ENCODE peak calls at places on chromosome 17, in seven cellular contexts. S, Y, O, P, R, F and J are unnamed samples.

GRCh38 chr17:2874211-2874686 is 78.0 kb downstream of the RAP1GAP2 start:
- DNase-seq in S (no peak), Y (no peak), O (no peak), P (no peak), R (no peak), F (no peak), J (no peak)

GRCh38 chr17:76585649-76586593 is at the start of gene ST6GALNAC2:
- DNase-seq in S (peak), Y (no peak), O (no peak), P (no peak), R (peak), F (no peak), J (peak)

GRCh38 chr17:64250211-64250835 is 12.7 kb downstream of the TEX2 start:
- DNase-seq in S (no peak), Y (no peak), O (no peak), P (no peak), R (no peak), F (no peak), J (no peak)

GRCh38 chr17:73901249-73901648 is 257.0 kb upstream of the SDK2 start:
- DNase-seq in S (no peak), Y (no peak), O (no peak), P (no peak), R (no peak), F (no peak), J (no peak)

GRCh38 chr17:66192378-66192687 is 400 bp upstream of the CEP112 start:
- DNase-seq in S (no peak), Y (no peak), O (no peak), P (no peak), R (no peak), F (no peak), J (no peak)

GRCh38 chr17:13544292-13544691 is 57.4 kb downstream of the HS3ST3A1 start:
- DNase-seq in S (no peak), Y (peak), O (peak), P (peak), R (no peak), F (no peak), J (peak)

GRCh38 chr17:2366747-2367494 is 29.6 kb downstream of the SGSM2 start:
- DNase-seq in S (no peak), Y (no peak), O (no peak), P (no peak), R (no peak), F (no peak), J (no peak)

GRCh38 chr17:78648293-78648692 is 71.1 kb upstream of the DNAH17 start:
- DNase-seq in S (no peak), Y (no peak), O (no peak), P (no peak), R (no peak), F (no peak), J (no peak)

GRCh38 chr17:57612202-57613071 is 132.7 kb downstream of the CCDC182 start:
- DNase-seq in S (no peak), Y (no peak), O (no peak), P (no peak), R (no peak), F (no peak), J (no peak)

GRCh38 chr17:51848451-51848850 is 310.1 kb downstream of the CA10 start:
- DNase-seq in S (no peak), Y (no peak), O (no peak), P (no peak), R (no peak), F (no peak), J (no peak)

GRCh38 chr17:81034779-81035388 is at the start of gene BAIAP2:
- DNase-seq in S (peak), Y (peak), O (peak), P (peak), R (peak), F (peak), J (peak)

GRCh38 chr17:19706791-19707727 is 9.3 kb downstream of the SLC47A2 start:
- DNase-seq in S (peak), Y (no peak), O (no peak), P (no peak), R (no peak), F (peak), J (no peak)

GRCh38 chr17:49013311-49014205 is 16.4 kb downstream of the IGF2BP1 start:
- DNase-seq in S (no peak), Y (no peak), O (no peak), P (no peak), R (no peak), F (peak), J (no peak)

GRCh38 chr17:20207295-20207985 is 198.3 kb downstream of the SPECC1 start:
- DNase-seq in S (no peak), Y (no peak), O (no peak), P (no peak), R (no peak), F (no peak), J (no peak)

GRCh38 chr17:63378411-63379076 is 67.6 kb downstream of the CYB561 start:
- DNase-seq in S (no peak), Y (peak), O (no peak), P (no peak), R (no peak), F (no peak), J (no peak)

GRCh38 chr17:68184816-68185436 is 62.9 kb upstream of the AMZ2 start:
- DNase-seq in S (no peak), Y (no peak), O (no peak), P (no peak), R (no peak), F (no peak), J (no peak)

GRCh38 chr17:77723071-77723908 is 235.2 kb upstream of the TNRC6C start:
- DNase-seq in S (no peak), Y (no peak), O (no peak), P (no peak), R (no peak), F (peak), J (no peak)

GRCh38 chr17:83199500-83200201 is 120.2 kb downstream of the METRNL start:
- DNase-seq in S (peak), Y (peak), O (peak), P (no peak), R (peak), F (no peak), J (peak)

GRCh38 chr17:21297597-21297996 is 13.1 kb downstream of the MAP2K3 start:
- DNase-seq in S (peak), Y (no peak), O (no peak), P (no peak), R (no peak), F (no peak), J (peak)

GRCh38 chr17:58265902-58266875 is 14.5 kb downstream of the MPO start:
- DNase-seq in S (no peak), Y (no peak), O (no peak), P (no peak), R (no peak), F (peak), J (peak)

GRCh38 chr17:14522795-14523387 is 222.0 kb downstream of the HS3ST3B1 start:
- DNase-seq in S (no peak), Y (no peak), O (no peak), P (no peak), R (no peak), F (no peak), J (no peak)

GRCh38 chr17:75688209-75688771 is 21.2 kb downstream of the SAP30BP start:
- DNase-seq in S (no peak), Y (no peak), O (peak), P (no peak), R (no peak), F (no peak), J (peak)

GRCh38 chr17:20210614-20211013 is 201.5 kb downstream of the SPECC1 start:
- DNase-seq in S (no peak), Y (no peak), O (no peak), P (no peak), R (no peak), F (no peak), J (no peak)

GRCh38 chr17:75877752-75878173 is 618 bp downstream of the TRIM47 start:
- DNase-seq in S (peak), Y (peak), O (peak), P (no peak), R (peak), F (no peak), J (peak)

GRCh38 chr17:39813631-39814030 is 50.5 kb downstream of the IKZF3 start:
- DNase-seq in S (no peak), Y (no peak), O (no peak), P (no peak), R (no peak), F (no peak), J (no peak)

GRCh38 chr17:39972271-39972670 is 8.3 kb upstream of the PSMD3 start:
- DNase-seq in S (no peak), Y (no peak), O (no peak), P (no peak), R (no peak), F (no peak), J (no peak)

GRCh38 chr17:1325766-1326165 is 46.3 kb downstream of the TRARG1 start:
- DNase-seq in S (peak), Y (no peak), O (no peak), P (no peak), R (no peak), F (no peak), J (peak)

GRCh38 chr17:62611767-62612166 is 15.7 kb upstream of the MRC2 start:
- DNase-seq in S (no peak), Y (no peak), O (no peak), P (no peak), R (no peak), F (no peak), J (no peak)

GRCh38 chr17:79520893-79521210 is 90.0 kb downstream of the RBFOX3 start:
- DNase-seq in S (peak), Y (no peak), O (no peak), P (no peak), R (no peak), F (no peak), J (no peak)

GRCh38 chr17:77404812-77405581 is 264.2 kb downstream of the SEC14L1 start:
- DNase-seq in S (no peak), Y (peak), O (peak), P (no peak), R (peak), F (no peak), J (peak)

GRCh38 chr17:6831662-6832263 is at the start of gene TEKT1:
- DNase-seq in S (peak), Y (peak), O (peak), P (peak), R (peak), F (peak), J (peak)

GRCh38 chr17:31319253-31319661 is 2.2 kb downstream of the EVI2A start:
- DNase-seq in S (no peak), Y (no peak), O (no peak), P (no peak), R (no peak), F (no peak), J (no peak)

GRCh38 chr17:40065041-40065770 is 2.4 kb downstream of the THRA start:
- DNase-seq in S (no peak), Y (peak), O (peak), P (no peak), R (no peak), F (no peak), J (no peak)

GRCh38 chr17:48153711-48154642 is 46.4 kb downstream of the SNX11 start:
- DNase-seq in S (no peak), Y (no peak), O (peak), P (no peak), R (no peak), F (no peak), J (no peak)

GRCh38 chr17:31008374-31009035 is 37.7 kb downstream of the RNF135 start:
- DNase-seq in S (peak), Y (peak), O (peak), P (no peak), R (peak), F (peak), J (peak)

GRCh38 chr17:2186937-2187336 is 116.6 kb downstream of the SMG6 start:
- DNase-seq in S (no peak), Y (no peak), O (no peak), P (no peak), R (no peak), F (no peak), J (no peak)

GRCh38 chr17:59830007-59830630 is 62.6 kb downstream of the TUBD1 start:
- DNase-seq in S (no peak), Y (peak), O (peak), P (no peak), R (no peak), F (no peak), J (no peak)
- H3K4me3 ChIP-seq in S (no peak), Y (no peak), O (peak), P (peak), R (no peak), F (no peak), J (no peak)

GRCh38 chr17:69412336-69412735 is 2.2 kb upstream of the MAP2K6 start:
- DNase-seq in S (no peak), Y (no peak), O (no peak), P (no peak), R (no peak), F (no peak), J (no peak)

GRCh38 chr17:69417545-69418483 is 3.3 kb downstream of the MAP2K6 start:
- DNase-seq in S (no peak), Y (no peak), O (no peak), P (peak), R (no peak), F (no peak), J (no peak)

GRCh38 chr17:69414408-69415274 is at the start of gene MAP2K6:
- DNase-seq in S (peak), Y (peak), O (peak), P (peak), R (peak), F (peak), J (peak)

GRCh38 chr17:69418535-69418934 is 4.0 kb downstream of the MAP2K6 start:
- DNase-seq in S (no peak), Y (no peak), O (no peak), P (no peak), R (no peak), F (no peak), J (no peak)

GRCh38 chr17:69415431-69415830 is 934 bp downstream of the MAP2K6 start:
- DNase-seq in S (no peak), Y (no peak), O (no peak), P (no peak), R (no peak), F (no peak), J (no peak)
- H3K4me3 ChIP-seq in S (peak), Y (peak), O (no peak), P (peak), R (peak), F (peak), J (peak)

DNA sequence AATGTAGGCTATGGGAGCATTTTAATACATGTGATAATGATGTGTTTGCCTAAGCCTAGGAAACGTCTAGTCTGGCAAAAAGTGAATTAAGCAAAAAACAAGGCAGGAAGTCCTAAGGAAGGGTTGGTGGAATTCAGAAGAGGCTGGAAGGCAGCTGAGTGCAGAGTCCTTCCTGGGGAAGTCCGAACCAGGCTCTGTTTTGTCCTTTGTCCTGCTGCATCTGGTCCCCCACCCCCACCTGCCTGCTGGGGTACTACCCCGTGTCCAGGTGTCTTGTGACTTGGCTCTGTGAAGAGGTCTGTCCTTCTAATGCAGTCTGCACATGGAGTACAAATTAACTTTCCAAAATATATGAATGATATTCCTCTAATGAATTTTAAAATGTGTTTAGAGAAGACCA is 1.6 kb upstream of the MYH10 start:
- DNase-seq in S (no peak), Y (no peak), O (no peak), P (no peak), R (no peak), F (no peak), J (no peak)
- H3K4me3 ChIP-seq in S (no peak), Y (no peak), O (no peak), P (no peak), R (no peak), F (no peak), J (no peak)

DNA sequence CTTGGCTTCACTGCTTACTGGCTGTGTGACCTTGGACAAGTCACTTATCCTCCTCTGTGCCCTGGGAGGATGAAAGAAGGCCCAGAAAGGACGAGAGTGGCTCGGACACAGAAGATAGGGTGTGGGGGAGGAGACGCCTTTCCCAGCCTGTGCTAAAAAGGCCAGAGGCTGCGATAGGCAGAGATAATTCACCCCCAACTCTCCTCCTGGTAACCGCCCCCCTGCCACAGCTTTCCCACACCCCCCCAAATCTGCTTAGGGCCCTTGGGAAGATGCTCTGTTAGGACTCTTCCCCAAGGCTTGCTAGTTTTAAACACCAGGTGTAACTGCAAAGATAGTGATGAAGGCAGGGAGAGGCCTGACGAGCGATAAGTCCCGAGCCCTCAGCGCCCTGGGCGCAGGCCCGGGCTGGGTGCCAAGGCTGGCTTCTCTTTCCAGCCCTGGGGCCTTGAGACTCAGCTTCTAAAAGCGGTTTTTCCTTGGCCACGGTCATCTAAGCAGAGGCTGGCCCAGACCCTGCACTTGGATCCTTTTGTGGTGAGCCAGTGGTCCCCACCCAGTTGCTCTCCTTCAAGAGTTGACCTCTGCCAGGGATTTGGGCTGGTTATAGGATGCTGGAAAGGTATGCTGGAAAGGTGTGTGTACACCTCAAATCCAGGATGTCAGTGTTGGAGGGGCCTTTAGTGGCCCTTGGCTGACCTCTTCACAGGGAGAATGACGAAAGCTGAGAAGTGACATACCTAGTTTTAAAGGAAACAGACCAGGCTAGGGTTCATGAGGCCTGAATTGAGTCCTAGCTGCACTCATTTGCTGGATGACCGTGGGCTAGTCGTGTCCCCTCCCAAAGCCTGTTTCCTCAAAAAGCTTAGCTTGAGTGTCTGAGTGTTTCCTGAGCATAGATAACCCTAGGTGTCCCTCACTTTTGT is 3.4 kb upstream of the PPP1R9B start:
- DNase-seq in S (peak), Y (no peak), O (no peak), P (no peak), R (peak), F (peak), J (peak)
- H3K4me3 ChIP-seq in S (no peak), Y (no peak), O (no peak), P (no peak), R (no peak), F (no peak), J (no peak)

DNA sequence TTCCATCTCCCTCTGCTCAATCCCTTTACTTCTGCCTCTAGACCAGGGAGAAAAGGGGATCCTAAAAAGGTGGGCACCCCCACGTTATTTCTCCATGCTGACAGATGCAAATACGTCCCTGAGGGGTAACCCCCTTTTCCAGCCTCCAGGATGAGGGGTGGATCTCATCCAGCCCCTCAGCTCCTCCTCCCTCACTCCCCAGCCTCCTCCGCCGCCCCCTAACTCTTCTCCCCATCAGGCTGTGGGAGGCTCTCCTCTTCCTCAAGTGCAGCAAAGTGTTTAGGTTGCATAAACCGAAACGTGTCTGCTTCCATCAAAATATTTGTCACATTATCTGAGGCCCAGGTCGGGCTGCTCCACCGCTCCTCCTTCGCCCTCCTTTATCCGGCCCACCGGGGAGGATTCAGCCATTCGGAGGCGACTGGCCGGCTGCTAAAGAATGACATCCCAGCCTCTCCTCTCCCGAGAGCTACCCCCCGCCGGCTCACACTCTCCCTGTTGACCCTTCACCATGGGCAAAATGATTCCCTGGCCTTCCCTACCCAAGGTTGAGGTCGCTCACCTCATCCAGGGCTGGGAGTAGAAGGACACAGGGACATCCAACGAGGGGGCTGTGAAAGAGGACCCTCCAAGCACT is 1.2 kb upstream of the C1QL1 start:
- DNase-seq in S (no peak), Y (no peak), O (no peak), P (no peak), R (no peak), F (no peak), J (no peak)
- H3K4me3 ChIP-seq in S (no peak), Y (no peak), O (no peak), P (peak), R (no peak), F (no peak), J (no peak)

DNA sequence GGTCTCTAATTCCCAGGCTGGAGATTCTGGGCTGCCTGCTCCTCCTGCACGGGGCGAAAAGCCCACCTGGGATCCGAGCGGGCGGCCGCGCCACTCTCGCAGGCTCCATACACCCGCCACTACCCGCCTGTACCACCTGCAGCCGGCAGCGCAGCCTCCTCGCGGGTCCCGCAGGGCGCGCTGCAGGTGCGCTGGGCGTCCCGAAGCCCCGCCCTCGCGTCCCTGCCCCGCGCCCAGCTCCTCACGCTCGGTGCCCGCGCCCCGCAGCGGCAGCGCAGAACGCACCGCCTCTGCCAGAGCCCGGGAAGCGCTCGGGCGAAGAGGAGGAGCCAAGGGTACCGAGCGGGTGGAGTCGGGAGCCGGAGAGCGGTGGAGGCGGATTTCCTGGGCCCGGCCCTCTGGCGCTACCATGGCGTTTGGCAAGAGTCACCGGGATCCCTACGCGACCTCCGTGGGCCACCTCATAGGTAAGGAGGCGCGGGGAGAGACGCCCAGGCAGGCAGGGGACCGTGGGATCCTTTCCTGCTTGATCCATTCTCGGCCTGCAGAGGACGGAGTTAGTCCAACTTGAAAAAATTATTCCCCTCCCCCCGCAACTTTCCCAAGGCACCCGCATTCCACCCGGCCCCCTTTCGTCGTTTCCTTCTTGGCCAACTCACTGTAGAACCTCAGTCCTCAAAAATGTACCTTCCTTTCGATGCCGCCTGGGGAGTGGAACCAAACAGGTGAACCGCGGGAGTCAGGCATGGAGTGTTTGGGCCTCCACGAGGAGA is at the start of gene TOM1L1:
- DNase-seq in S (peak), Y (peak), O (peak), P (no peak), R (peak), F (peak), J (peak)
- H3K4me3 ChIP-seq in S (peak), Y (peak), O (peak), P (peak), R (peak), F (peak), J (peak)